ENCODE peak calls at places on chromosomes 11 and 22, in five cellular contexts. One of them, this sample, is unnamed.

GRCh38 chr22:44019846-44020245 is 4.3 kb upstream of the PARVB start:
- DNase-seq in NCI-H460: no peak
- DNase-seq in Right ventricle myocardium inferior: no peak
- DNase-seq in activated naive CD8-positive, alpha-beta T cell treated with anti-CD3 and anti-CD28 coated beads, Interleukin-2, amount 50 U/mL, for 24 hours: no peak
- DNase-seq in stimulated activated CD8-positive, alpha-beta memory T cell treated with anti-CD3 and anti-CD28 coated beads, Interleukin-15, amount 100 ng/mL, for 1 hour: no peak
- DNase-seq in this sample: no peak

GRCh38 chr11:8617063-8617462 is 23.0 kb upstream of the STK33 start:
- DNase-seq in NCI-H460: no peak
- DNase-seq in Right ventricle myocardium inferior: no peak
- DNase-seq in activated naive CD8-positive, alpha-beta T cell treated with anti-CD3 and anti-CD28 coated beads, Interleukin-2, amount 50 U/mL, for 24 hours: no peak
- DNase-seq in stimulated activated CD8-positive, alpha-beta memory T cell treated with anti-CD3 and anti-CD28 coated beads, Interleukin-15, amount 100 ng/mL, for 1 hour: no peak
- DNase-seq in this sample: no peak

GRCh38 chr11:128266893-128267292 is 320.5 kb downstream of the ETS1 start:
- DNase-seq in NCI-H460: no peak
- DNase-seq in Right ventricle myocardium inferior: no peak
- DNase-seq in activated naive CD8-positive, alpha-beta T cell treated with anti-CD3 and anti-CD28 coated beads, Interleukin-2, amount 50 U/mL, for 24 hours: no peak
- DNase-seq in stimulated activated CD8-positive, alpha-beta memory T cell treated with anti-CD3 and anti-CD28 coated beads, Interleukin-15, amount 100 ng/mL, for 1 hour: no peak
- DNase-seq in this sample: no peak

GRCh38 chr11:118109231-118109630 is 22.5 kb upstream of the SMIM35 start:
- DNase-seq in NCI-H460: no peak
- DNase-seq in Right ventricle myocardium inferior: no peak
- DNase-seq in activated naive CD8-positive, alpha-beta T cell treated with anti-CD3 and anti-CD28 coated beads, Interleukin-2, amount 50 U/mL, for 24 hours: no peak
- DNase-seq in stimulated activated CD8-positive, alpha-beta memory T cell treated with anti-CD3 and anti-CD28 coated beads, Interleukin-15, amount 100 ng/mL, for 1 hour: no peak
- DNase-seq in this sample: no peak

GRCh38 chr11:59765068-59765770 is 10.0 kb downstream of the STX3 start:
- DNase-seq in NCI-H460: no peak
- DNase-seq in Right ventricle myocardium inferior: no peak
- DNase-seq in activated naive CD8-positive, alpha-beta T cell treated with anti-CD3 and anti-CD28 coated beads, Interleukin-2, amount 50 U/mL, for 24 hours: no peak
- DNase-seq in stimulated activated CD8-positive, alpha-beta memory T cell treated with anti-CD3 and anti-CD28 coated beads, Interleukin-15, amount 100 ng/mL, for 1 hour: no peak
- DNase-seq in this sample: no peak

GRCh38 chr11:3614742-3615171 is 27.0 kb downstream of the ART5 start:
- DNase-seq in NCI-H460: no peak
- DNase-seq in Right ventricle myocardium inferior: no peak
- DNase-seq in activated naive CD8-positive, alpha-beta T cell treated with anti-CD3 and anti-CD28 coated beads, Interleukin-2, amount 50 U/mL, for 24 hours: peak
- DNase-seq in stimulated activated CD8-positive, alpha-beta memory T cell treated with anti-CD3 and anti-CD28 coated beads, Interleukin-15, amount 100 ng/mL, for 1 hour: no peak
- DNase-seq in this sample: peak

GRCh38 chr11:119236490-119236889 is 30.4 kb downstream of the CBL start:
- DNase-seq in NCI-H460: no peak
- DNase-seq in Right ventricle myocardium inferior: no peak
- DNase-seq in activated naive CD8-positive, alpha-beta T cell treated with anti-CD3 and anti-CD28 coated beads, Interleukin-2, amount 50 U/mL, for 24 hours: no peak
- DNase-seq in stimulated activated CD8-positive, alpha-beta memory T cell treated with anti-CD3 and anti-CD28 coated beads, Interleukin-15, amount 100 ng/mL, for 1 hour: no peak
- DNase-seq in this sample: no peak

GRCh38 chr11:69013009-69013951 is at the start of gene MRGPRF:
- DNase-seq in NCI-H460: no peak
- DNase-seq in Right ventricle myocardium inferior: peak
- DNase-seq in activated naive CD8-positive, alpha-beta T cell treated with anti-CD3 and anti-CD28 coated beads, Interleukin-2, amount 50 U/mL, for 24 hours: no peak
- DNase-seq in stimulated activated CD8-positive, alpha-beta memory T cell treated with anti-CD3 and anti-CD28 coated beads, Interleukin-15, amount 100 ng/mL, for 1 hour: no peak
- DNase-seq in this sample: no peak

GRCh38 chr11:69416123-69416475 is 65.4 kb upstream of the LINC01488 start:
- DNase-seq in NCI-H460: no peak
- DNase-seq in Right ventricle myocardium inferior: peak
- DNase-seq in activated naive CD8-positive, alpha-beta T cell treated with anti-CD3 and anti-CD28 coated beads, Interleukin-2, amount 50 U/mL, for 24 hours: no peak
- DNase-seq in stimulated activated CD8-positive, alpha-beta memory T cell treated with anti-CD3 and anti-CD28 coated beads, Interleukin-15, amount 100 ng/mL, for 1 hour: no peak
- DNase-seq in this sample: no peak

GRCh38 chr22:43305806-43306205 is 37.4 kb downstream of the SCUBE1 start:
- DNase-seq in NCI-H460: no peak
- DNase-seq in Right ventricle myocardium inferior: peak
- DNase-seq in activated naive CD8-positive, alpha-beta T cell treated with anti-CD3 and anti-CD28 coated beads, Interleukin-2, amount 50 U/mL, for 24 hours: no peak
- DNase-seq in stimulated activated CD8-positive, alpha-beta memory T cell treated with anti-CD3 and anti-CD28 coated beads, Interleukin-15, amount 100 ng/mL, for 1 hour: no peak
- DNase-seq in this sample: no peak

GRCh38 chr11:111759375-111759774 is 6.8 kb downstream of the PPP2R1B start:
- DNase-seq in NCI-H460: no peak
- DNase-seq in Right ventricle myocardium inferior: no peak
- DNase-seq in activated naive CD8-positive, alpha-beta T cell treated with anti-CD3 and anti-CD28 coated beads, Interleukin-2, amount 50 U/mL, for 24 hours: no peak
- DNase-seq in stimulated activated CD8-positive, alpha-beta memory T cell treated with anti-CD3 and anti-CD28 coated beads, Interleukin-15, amount 100 ng/mL, for 1 hour: no peak
- DNase-seq in this sample: no peak

GRCh38 chr11:83151274-83151977 is 5.5 kb upstream of the PCF11 start:
- DNase-seq in NCI-H460: no peak
- DNase-seq in Right ventricle myocardium inferior: no peak
- DNase-seq in activated naive CD8-positive, alpha-beta T cell treated with anti-CD3 and anti-CD28 coated beads, Interleukin-2, amount 50 U/mL, for 24 hours: no peak
- DNase-seq in stimulated activated CD8-positive, alpha-beta memory T cell treated with anti-CD3 and anti-CD28 coated beads, Interleukin-15, amount 100 ng/mL, for 1 hour: no peak
- DNase-seq in this sample: peak

GRCh38 chr22:41619979-41620645 is 731 bp downstream of the DESI1 start:
- DNase-seq in NCI-H460: no peak
- DNase-seq in Right ventricle myocardium inferior: no peak
- DNase-seq in activated naive CD8-positive, alpha-beta T cell treated with anti-CD3 and anti-CD28 coated beads, Interleukin-2, amount 50 U/mL, for 24 hours: peak
- DNase-seq in stimulated activated CD8-positive, alpha-beta memory T cell treated with anti-CD3 and anti-CD28 coated beads, Interleukin-15, amount 100 ng/mL, for 1 hour: no peak
- DNase-seq in this sample: peak

GRCh38 chr11:105670811-105671210 is 60.9 kb downstream of the GRIA4 start:
- DNase-seq in NCI-H460: no peak
- DNase-seq in Right ventricle myocardium inferior: no peak
- DNase-seq in activated naive CD8-positive, alpha-beta T cell treated with anti-CD3 and anti-CD28 coated beads, Interleukin-2, amount 50 U/mL, for 24 hours: no peak
- DNase-seq in stimulated activated CD8-positive, alpha-beta memory T cell treated with anti-CD3 and anti-CD28 coated beads, Interleukin-15, amount 100 ng/mL, for 1 hour: no peak
- DNase-seq in this sample: no peak

GRCh38 chr11:83158965-83159900 is 2.3 kb downstream of the PCF11 start:
- DNase-seq in NCI-H460: no peak
- DNase-seq in Right ventricle myocardium inferior: no peak
- DNase-seq in activated naive CD8-positive, alpha-beta T cell treated with anti-CD3 and anti-CD28 coated beads, Interleukin-2, amount 50 U/mL, for 24 hours: no peak
- DNase-seq in stimulated activated CD8-positive, alpha-beta memory T cell treated with anti-CD3 and anti-CD28 coated beads, Interleukin-15, amount 100 ng/mL, for 1 hour: no peak
- DNase-seq in this sample: peak

GRCh38 chr11:19380375-19380774 is 139.6 kb upstream of the E2F8 start:
- DNase-seq in NCI-H460: peak
- DNase-seq in Right ventricle myocardium inferior: no peak
- DNase-seq in activated naive CD8-positive, alpha-beta T cell treated with anti-CD3 and anti-CD28 coated beads, Interleukin-2, amount 50 U/mL, for 24 hours: no peak
- DNase-seq in stimulated activated CD8-positive, alpha-beta memory T cell treated with anti-CD3 and anti-CD28 coated beads, Interleukin-15, amount 100 ng/mL, for 1 hour: no peak
- DNase-seq in this sample: no peak

GRCh38 chr22:37025500-37026070 is 6.0 kb downstream of the MPST start:
- DNase-seq in NCI-H460: no peak
- DNase-seq in Right ventricle myocardium inferior: no peak
- DNase-seq in activated naive CD8-positive, alpha-beta T cell treated with anti-CD3 and anti-CD28 coated beads, Interleukin-2, amount 50 U/mL, for 24 hours: no peak
- DNase-seq in stimulated activated CD8-positive, alpha-beta memory T cell treated with anti-CD3 and anti-CD28 coated beads, Interleukin-15, amount 100 ng/mL, for 1 hour: no peak
- DNase-seq in this sample: no peak

GRCh38 chr11:57751676-57752253 is at the start of gene BTBD18:
- DNase-seq in NCI-H460: peak
- DNase-seq in Right ventricle myocardium inferior: no peak
- DNase-seq in activated naive CD8-positive, alpha-beta T cell treated with anti-CD3 and anti-CD28 coated beads, Interleukin-2, amount 50 U/mL, for 24 hours: no peak
- DNase-seq in stimulated activated CD8-positive, alpha-beta memory T cell treated with anti-CD3 and anti-CD28 coated beads, Interleukin-15, amount 100 ng/mL, for 1 hour: no peak
- DNase-seq in this sample: peak

GRCh38 chr11:3002346-3002745 is 10.2 kb upstream of the NAP1L4 start:
- DNase-seq in NCI-H460: no peak
- DNase-seq in Right ventricle myocardium inferior: no peak
- DNase-seq in activated naive CD8-positive, alpha-beta T cell treated with anti-CD3 and anti-CD28 coated beads, Interleukin-2, amount 50 U/mL, for 24 hours: no peak
- DNase-seq in stimulated activated CD8-positive, alpha-beta memory T cell treated with anti-CD3 and anti-CD28 coated beads, Interleukin-15, amount 100 ng/mL, for 1 hour: no peak
- DNase-seq in this sample: no peak

GRCh38 chr11:96694338-96694737 is 304.5 kb downstream of the JRKL start:
- DNase-seq in NCI-H460: no peak
- DNase-seq in Right ventricle myocardium inferior: no peak
- DNase-seq in activated naive CD8-positive, alpha-beta T cell treated with anti-CD3 and anti-CD28 coated beads, Interleukin-2, amount 50 U/mL, for 24 hours: no peak
- DNase-seq in stimulated activated CD8-positive, alpha-beta memory T cell treated with anti-CD3 and anti-CD28 coated beads, Interleukin-15, amount 100 ng/mL, for 1 hour: no peak
- DNase-seq in this sample: no peak

GRCh38 chr22:17086750-17087149 is 1.9 kb downstream of the IL17RA start:
- DNase-seq in NCI-H460: no peak
- DNase-seq in Right ventricle myocardium inferior: no peak
- DNase-seq in activated naive CD8-positive, alpha-beta T cell treated with anti-CD3 and anti-CD28 coated beads, Interleukin-2, amount 50 U/mL, for 24 hours: no peak
- DNase-seq in stimulated activated CD8-positive, alpha-beta memory T cell treated with anti-CD3 and anti-CD28 coated beads, Interleukin-15, amount 100 ng/mL, for 1 hour: no peak
- DNase-seq in this sample: no peak

GRCh38 chr22:41481131-41481830 is 12.4 kb downstream of the ACO2 start:
- DNase-seq in NCI-H460: no peak
- DNase-seq in Right ventricle myocardium inferior: no peak
- DNase-seq in activated naive CD8-positive, alpha-beta T cell treated with anti-CD3 and anti-CD28 coated beads, Interleukin-2, amount 50 U/mL, for 24 hours: no peak
- DNase-seq in stimulated activated CD8-positive, alpha-beta memory T cell treated with anti-CD3 and anti-CD28 coated beads, Interleukin-15, amount 100 ng/mL, for 1 hour: no peak
- DNase-seq in this sample: no peak